ENCODE peak calls at places on chromosomes 5 and 9, in seven cellular contexts. E is NB4, Y is SK-N-SH, L is cardiac fibroblast, B is thoracic aorta, X is astrocyte, F is kidney. P is an unnamed sample.

GRCh38 chr5:79834420-79835219 is 145.0 kb downstream of the CMYA5 start:
- DNase-seq in Y (no peak), F (no peak), B (no peak), L (no peak), X (no peak), E (no peak), P (no peak)

GRCh38 chr5:160486573-160486972 is 64.9 kb downstream of the PTTG1 start:
- DNase-seq in Y (no peak), X (no peak), L (no peak), E (no peak), B (no peak), F (no peak), P (no peak)

GRCh38 chr5:56415356-56415765 is 182.2 kb upstream of the ANKRD55 start:
- DNase-seq in Y (no peak), B (peak), E (peak), L (peak), X (peak), F (no peak), P (peak)

GRCh38 chr5:147552897-147553296 is 43.0 kb upstream of the DPYSL3 start:
- DNase-seq in B (no peak), F (no peak), X (no peak), E (no peak), L (no peak), Y (peak), P (no peak)

GRCh38 chr9:130640681-130641080 is 23.7 kb upstream of the PRDM12 start:
- DNase-seq in Y (no peak), X (no peak), F (peak), L (no peak), B (no peak), E (no peak), P (no peak)

GRCh38 chr5:38692780-38693507 is 136.5 kb upstream of the LIFR start:
- DNase-seq in L (no peak), Y (no peak), E (no peak), X (no peak), F (no peak), B (no peak), P (no peak)

GRCh38 chr9:114429488-114429887 is 41.7 kb upstream of the AKNA start:
- DNase-seq in Y (no peak), F (no peak), X (no peak), E (no peak), B (no peak), L (no peak), P (no peak)

GRCh38 chr9:103731541-103731940 is 362.6 kb upstream of the SMC2 start:
- DNase-seq in F (no peak), B (no peak), X (no peak), L (peak), Y (no peak), E (no peak), P (peak)

GRCh38 chr9:91273853-91274552 is 87.7 kb downstream of the AUH start:
- DNase-seq in L (peak), Y (no peak), X (peak), F (no peak), E (peak), B (no peak), P (peak)

GRCh38 chr5:141868541-141868940 is 9.7 kb downstream of the PCDH1 start:
- DNase-seq in F (peak), B (no peak), Y (no peak), X (no peak), E (no peak), L (no peak), P (no peak)

GRCh38 chr9:130191749-130192120 is 19.5 kb downstream of the NCS1 start:
- DNase-seq in F (peak), X (no peak), E (no peak), Y (peak), L (no peak), B (no peak), P (no peak)

GRCh38 chr5:132776077-132776931 is 735 bp downstream of the SEPTIN8 start:
- DNase-seq in E (peak), B (no peak), X (peak), Y (peak), L (peak), F (peak), P (no peak)

GRCh38 chr9:121790841-121791240 is 139.4 kb downstream of the DAB2IP start:
- DNase-seq in Y (no peak), E (no peak), F (no peak), X (no peak), L (no peak), B (no peak), P (no peak)

GRCh38 chr9:136576269-136576626 is 30.4 kb upstream of the NOTCH1 start:
- DNase-seq in X (no peak), L (peak), E (no peak), Y (no peak), F (peak), B (no peak), P (no peak)

GRCh38 chr5:139655727-139656271 is 7.7 kb downstream of the CXXC5 start:
- DNase-seq in L (peak), X (no peak), F (peak), E (no peak), B (no peak), Y (peak), P (no peak)

GRCh38 chr5:139251281-139251687 is 42.3 kb upstream of the MATR3 start:
- DNase-seq in Y (no peak), F (no peak), E (peak), B (no peak), L (no peak), X (no peak), P (no peak)

GRCh38 chr9:132167192-132167591 is 5.3 kb downstream of the NTNG2 start:
- DNase-seq in Y (no peak), X (no peak), F (no peak), E (no peak), L (no peak), B (no peak), P (no peak)

GRCh38 chr5:171420429-171421231 is 1.2 kb downstream of the FGF18 start:
- DNase-seq in Y (peak), B (peak), L (peak), X (peak), F (peak), E (no peak), P (peak)

GRCh38 chr5:136236479-136237083 is 43.6 kb upstream of the SMIM32 start:
- DNase-seq in L (no peak), X (no peak), B (no peak), Y (peak), E (no peak), F (no peak), P (no peak)
- H3K4me3 ChIP-seq in L (no peak), X (no peak), B (no peak), Y (no peak), E (no peak), F (no peak), P (no peak)

DNA sequence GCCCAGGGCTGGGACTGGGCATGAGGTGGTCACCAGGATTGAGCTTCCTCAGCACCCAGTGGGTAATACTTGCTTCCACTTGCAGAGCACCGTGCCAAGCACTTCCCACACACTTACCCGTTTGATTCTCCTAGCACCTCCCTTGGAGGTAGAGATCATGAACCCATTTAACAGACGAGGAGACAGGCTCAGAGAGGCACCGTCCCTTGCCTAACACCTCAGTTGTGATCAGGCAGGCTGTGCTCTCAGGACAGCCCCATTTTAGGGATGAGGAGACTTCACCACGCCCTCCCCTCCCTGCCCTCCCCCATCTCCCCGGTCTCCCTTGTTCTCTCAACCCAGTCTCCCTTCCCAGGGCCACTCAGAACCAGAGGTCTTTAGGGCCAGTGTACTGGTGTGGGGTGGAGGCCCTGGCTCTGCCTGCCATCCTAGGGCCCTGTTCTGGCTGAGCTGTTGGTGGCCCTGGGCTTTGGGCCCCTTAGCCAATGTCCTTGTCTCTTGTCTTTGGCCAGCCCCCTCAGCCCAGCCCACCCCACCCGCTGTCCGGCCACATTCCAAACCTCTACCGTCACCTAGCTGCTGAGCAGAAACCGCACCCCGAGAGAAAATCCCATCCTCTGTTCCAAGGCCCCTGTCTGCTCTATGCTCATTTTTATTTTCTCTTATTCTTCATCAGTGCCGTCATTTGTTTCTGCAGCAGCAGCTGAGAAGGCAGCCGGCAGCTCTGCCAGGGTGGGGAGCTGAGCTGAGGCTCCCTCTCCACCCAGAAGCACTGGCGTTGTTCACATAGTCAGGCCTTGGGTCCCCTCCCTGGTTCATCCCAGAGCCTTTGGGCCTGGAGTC is 33.8 kb downstream of the OLFML2A start:
- DNase-seq in X (peak), B (no peak), F (no peak), E (no peak), Y (peak), L (peak), P (peak)
- H3K4me3 ChIP-seq in X (no peak), B (no peak), F (no peak), E (no peak), Y (no peak), L (no peak), P (no peak)

GRCh38 chr9:112531666-112532282 is 45.1 kb downstream of the KIAA1958 start:
- DNase-seq in X (peak), Y (no peak), B (no peak), E (no peak), F (no peak), L (no peak), P (no peak)
- H3K4me3 ChIP-seq in X (no peak), Y (no peak), B (no peak), E (no peak), F (no peak), L (no peak), P (no peak)

GRCh38 chr9:124357591-124358361 is 57.5 kb downstream of the PSMB7 start:
- DNase-seq in F (peak), Y (no peak), B (no peak), E (peak), L (no peak), X (no peak), P (no peak)

GRCh38 chr9:124354364-124355031 is 60.7 kb downstream of the PSMB7 start:
- DNase-seq in B (no peak), E (no peak), X (no peak), F (peak), Y (no peak), L (no peak), P (no peak)

GRCh38 chr9:124356745-124357390 is 58.4 kb downstream of the PSMB7 start:
- DNase-seq in F (peak), B (no peak), L (no peak), X (no peak), E (no peak), Y (no peak), P (no peak)

GRCh38 chr9:124355032-124355940 is 60.0 kb downstream of the PSMB7 start:
- DNase-seq in B (no peak), F (no peak), X (no peak), E (no peak), L (no peak), Y (no peak), P (no peak)

GRCh38 chr9:124355941-124356744 is 59.1 kb downstream of the PSMB7 start:
- DNase-seq in Y (no peak), E (no peak), B (no peak), L (no peak), F (peak), X (no peak), P (no peak)
- H3K4me3 ChIP-seq in Y (no peak), E (no peak), B (no peak), L (no peak), F (no peak), X (no peak), P (no peak)

P was measured in skeletal muscle cell.